ENCODE peak calls at places on chromosomes 5 and 9, in ten cellular contexts. One of them, this sample, is unnamed.

GRCh38 chr5:142310803-142311202 is 14.0 kb downstream of the SPRY4 start:
- DNase-seq in activated T-cell treated with anti-CD3 and anti-CD28 coated beads for 1 hour: no peak
- DNase-seq in stimulated activated CD8-positive, alpha-beta memory T cell treated with anti-CD3 and anti-CD28 coated beads, Interleukin-4, amount 100 ng/mL, for 24 hours: no peak
- DNase-seq in activated CD4-positive, alpha-beta T cell treated with anti-CD3 and anti-CD28 coated beads, Interleukin-2, amount 10 ng/mL, durations not matched to agents 24 days and 14 days: no peak
- DNase-seq in NCI-H2171: no peak
- DNase-seq in HuH-7: no peak
- DNase-seq in NCI-H748 treated with DMSO at 0.1 percent for 48 hours: no peak
- DNase-seq in RWPE1: no peak
- DNase-seq in GM10248: no peak
- DNase-seq in body of pancreas: no peak
- DNase-seq in this sample: no peak

GRCh38 chr5:138177936-138178515 is 404 bp downstream of the BRD8 start:
- DNase-seq in activated T-cell treated with anti-CD3 and anti-CD28 coated beads for 1 hour: no peak
- DNase-seq in stimulated activated CD8-positive, alpha-beta memory T cell treated with anti-CD3 and anti-CD28 coated beads, Interleukin-4, amount 100 ng/mL, for 24 hours: no peak
- DNase-seq in activated CD4-positive, alpha-beta T cell treated with anti-CD3 and anti-CD28 coated beads, Interleukin-2, amount 10 ng/mL, durations not matched to agents 24 days and 14 days: peak; percentile 83
- DNase-seq in NCI-H2171: peak; percentile 5
- DNase-seq in HuH-7: peak; percentile 18
- DNase-seq in NCI-H748 treated with DMSO at 0.1 percent for 48 hours: peak; percentile 6
- DNase-seq in RWPE1: peak; percentile 73
- DNase-seq in GM10248: peak; percentile 58
- DNase-seq in body of pancreas: peak; percentile 22
- DNase-seq in this sample: no peak

GRCh38 chr5:41508696-41509398 is 1.6 kb downstream of the PLCXD3 start:
- DNase-seq in activated T-cell treated with anti-CD3 and anti-CD28 coated beads for 1 hour: no peak
- DNase-seq in stimulated activated CD8-positive, alpha-beta memory T cell treated with anti-CD3 and anti-CD28 coated beads, Interleukin-4, amount 100 ng/mL, for 24 hours: no peak
- DNase-seq in activated CD4-positive, alpha-beta T cell treated with anti-CD3 and anti-CD28 coated beads, Interleukin-2, amount 10 ng/mL, durations not matched to agents 24 days and 14 days: no peak
- DNase-seq in NCI-H2171: no peak
- DNase-seq in HuH-7: no peak
- DNase-seq in NCI-H748 treated with DMSO at 0.1 percent for 48 hours: no peak
- DNase-seq in RWPE1: no peak
- DNase-seq in GM10248: no peak
- DNase-seq in body of pancreas: no peak
- DNase-seq in this sample: no peak

GRCh38 chr5:98144710-98145109 is 628.8 kb upstream of the RGMB start:
- DNase-seq in activated T-cell treated with anti-CD3 and anti-CD28 coated beads for 1 hour: no peak
- DNase-seq in stimulated activated CD8-positive, alpha-beta memory T cell treated with anti-CD3 and anti-CD28 coated beads, Interleukin-4, amount 100 ng/mL, for 24 hours: no peak
- DNase-seq in activated CD4-positive, alpha-beta T cell treated with anti-CD3 and anti-CD28 coated beads, Interleukin-2, amount 10 ng/mL, durations not matched to agents 24 days and 14 days: no peak
- DNase-seq in NCI-H2171: no peak
- DNase-seq in HuH-7: no peak
- DNase-seq in NCI-H748 treated with DMSO at 0.1 percent for 48 hours: no peak
- DNase-seq in RWPE1: peak; percentile 73
- DNase-seq in GM10248: no peak
- DNase-seq in body of pancreas: no peak
- DNase-seq in this sample: no peak

GRCh38 chr5:170631471-170632195 is 127.8 kb downstream of the KCNIP1 start:
- DNase-seq in activated T-cell treated with anti-CD3 and anti-CD28 coated beads for 1 hour: no peak
- DNase-seq in stimulated activated CD8-positive, alpha-beta memory T cell treated with anti-CD3 and anti-CD28 coated beads, Interleukin-4, amount 100 ng/mL, for 24 hours: no peak
- DNase-seq in activated CD4-positive, alpha-beta T cell treated with anti-CD3 and anti-CD28 coated beads, Interleukin-2, amount 10 ng/mL, durations not matched to agents 24 days and 14 days: no peak
- DNase-seq in NCI-H2171: no peak
- DNase-seq in HuH-7: peak; percentile 46
- DNase-seq in NCI-H748 treated with DMSO at 0.1 percent for 48 hours: no peak
- DNase-seq in RWPE1: no peak
- DNase-seq in GM10248: no peak
- DNase-seq in body of pancreas: no peak
- DNase-seq in this sample: no peak

GRCh38 chr9:38421498-38422211 is 2.6 kb downstream of the IGFBPL1 start:
- DNase-seq in activated T-cell treated with anti-CD3 and anti-CD28 coated beads for 1 hour: no peak
- DNase-seq in stimulated activated CD8-positive, alpha-beta memory T cell treated with anti-CD3 and anti-CD28 coated beads, Interleukin-4, amount 100 ng/mL, for 24 hours: no peak
- DNase-seq in activated CD4-positive, alpha-beta T cell treated with anti-CD3 and anti-CD28 coated beads, Interleukin-2, amount 10 ng/mL, durations not matched to agents 24 days and 14 days: no peak
- DNase-seq in NCI-H2171: peak; percentile 91
- DNase-seq in HuH-7: no peak
- DNase-seq in NCI-H748 treated with DMSO at 0.1 percent for 48 hours: no peak
- DNase-seq in RWPE1: no peak
- DNase-seq in GM10248: no peak
- DNase-seq in body of pancreas: no peak
- DNase-seq in this sample: peak; percentile 15

GRCh38 chr9:121886759-121887485 is 206.2 kb downstream of the TTLL11 start:
- DNase-seq in activated T-cell treated with anti-CD3 and anti-CD28 coated beads for 1 hour: no peak
- DNase-seq in stimulated activated CD8-positive, alpha-beta memory T cell treated with anti-CD3 and anti-CD28 coated beads, Interleukin-4, amount 100 ng/mL, for 24 hours: no peak
- DNase-seq in activated CD4-positive, alpha-beta T cell treated with anti-CD3 and anti-CD28 coated beads, Interleukin-2, amount 10 ng/mL, durations not matched to agents 24 days and 14 days: peak; percentile 61
- DNase-seq in NCI-H2171: no peak
- DNase-seq in HuH-7: no peak
- DNase-seq in NCI-H748 treated with DMSO at 0.1 percent for 48 hours: no peak
- DNase-seq in RWPE1: no peak
- DNase-seq in GM10248: no peak
- DNase-seq in body of pancreas: no peak
- DNase-seq in this sample: no peak

GRCh38 chr5:73180561-73180960 is 7.6 kb downstream of the TMEM174 start:
- DNase-seq in activated T-cell treated with anti-CD3 and anti-CD28 coated beads for 1 hour: no peak
- DNase-seq in stimulated activated CD8-positive, alpha-beta memory T cell treated with anti-CD3 and anti-CD28 coated beads, Interleukin-4, amount 100 ng/mL, for 24 hours: no peak
- DNase-seq in activated CD4-positive, alpha-beta T cell treated with anti-CD3 and anti-CD28 coated beads, Interleukin-2, amount 10 ng/mL, durations not matched to agents 24 days and 14 days: no peak
- DNase-seq in NCI-H2171: no peak
- DNase-seq in HuH-7: no peak
- DNase-seq in NCI-H748 treated with DMSO at 0.1 percent for 48 hours: no peak
- DNase-seq in RWPE1: no peak
- DNase-seq in GM10248: no peak
- DNase-seq in body of pancreas: no peak
- DNase-seq in this sample: no peak

GRCh38 chr9:118367383-118367782 is 663.2 kb downstream of the TLR4 start:
- DNase-seq in activated T-cell treated with anti-CD3 and anti-CD28 coated beads for 1 hour: no peak
- DNase-seq in stimulated activated CD8-positive, alpha-beta memory T cell treated with anti-CD3 and anti-CD28 coated beads, Interleukin-4, amount 100 ng/mL, for 24 hours: no peak
- DNase-seq in activated CD4-positive, alpha-beta T cell treated with anti-CD3 and anti-CD28 coated beads, Interleukin-2, amount 10 ng/mL, durations not matched to agents 24 days and 14 days: no peak
- DNase-seq in NCI-H2171: no peak
- DNase-seq in HuH-7: no peak
- DNase-seq in NCI-H748 treated with DMSO at 0.1 percent for 48 hours: no peak
- DNase-seq in RWPE1: no peak
- DNase-seq in GM10248: no peak
- DNase-seq in body of pancreas: no peak
- DNase-seq in this sample: no peak

This sample was measured in DMS153.